ENCODE peak calls at places on chromosomes 16 and 17, in eight cellular contexts. O is tibial nerve; Q is heart right ventricle; D is PC-9; P is ovary; E is pancreas; F is CD8-positive, alpha-beta T cell; A is left ventricle myocardium inferior. I is an unnamed sample.
A peak's percentile ranks its signal among the peaks of the same experiment; 100 is the strongest.

GRCh38 chr16:61862756-61863155 is 173.5 kb downstream of the CDH8 start:
- DNase-seq in D (no peak), A (no peak), P (no peak), Q (no peak), F (no peak), O (no peak), E (no peak), I (no peak)

GRCh38 chr17:67413399-67413798 is 36.3 kb downstream of the PITPNC1 start:
- DNase-seq in P (no peak), O (no peak), E (no peak), D (no peak), A (no peak), Q (no peak), F (no peak), I (peak; percentile 84)

GRCh38 chr16:1225051-1225451 is at the start of gene TPSG1:
- DNase-seq in E (peak; percentile 68), P (no peak), O (no peak), D (no peak), A (no peak), Q (no peak), F (no peak), I (no peak)

GRCh38 chr16:14545346-14545884 is 84.6 kb downstream of the PARN start:
- DNase-seq in O (no peak), E (no peak), D (no peak), Q (no peak), A (no peak), P (no peak), F (no peak), I (no peak)

GRCh38 chr16:71637398-71637797 is 11.4 kb downstream of the MARVELD3 start:
- DNase-seq in D (no peak), Q (no peak), E (no peak), F (no peak), A (no peak), P (no peak), O (no peak), I (no peak)

GRCh38 chr17:79777166-79777843 is 643 bp upstream of the CBX2 start:
- DNase-seq in D (no peak), E (peak; percentile 79), Q (peak; percentile 79), O (no peak), A (peak; percentile 68), F (no peak), P (peak; percentile 83), I (no peak)

GRCh38 chr17:74671031-74671771 is 41.5 kb downstream of the CD300LF start:
- DNase-seq in E (peak; percentile 77), A (peak; percentile 81), O (peak; percentile 38), F (peak; percentile 53), Q (peak; percentile 82), P (peak; percentile 51), D (no peak), I (peak; percentile 37)

GRCh38 chr17:80850817-80851216 is 140.8 kb upstream of the CHMP6 start:
- DNase-seq in F (no peak), P (no peak), Q (no peak), O (no peak), D (no peak), E (no peak), A (no peak), I (no peak)

GRCh38 chr17:74290340-74290739 is 16.3 kb downstream of the DNAI2 start:
- DNase-seq in A (no peak), O (no peak), P (no peak), D (no peak), Q (no peak), E (no peak), F (no peak), I (peak; percentile 23)

GRCh38 chr16:4319454-4319853 is 3.6 kb downstream of the GLIS2 start:
- DNase-seq in F (peak; percentile 29), E (peak; percentile 70), Q (no peak), A (no peak), D (no peak), O (no peak), P (peak; percentile 58), I (no peak)

GRCh38 chr17:40559954-40560591 is 5.2 kb downstream of the CCR7 start:
- DNase-seq in Q (peak; percentile 92), E (peak; percentile 95), P (peak; percentile 93), O (peak; percentile 87), A (peak; percentile 88), F (peak; percentile 75), D (peak; percentile 79), I (peak; percentile 67)

GRCh38 chr17:40561871-40562611 is 3.2 kb downstream of the CCR7 start:
- DNase-seq in P (no peak), E (peak; percentile 19), F (peak; percentile 44), D (no peak), Q (no peak), A (no peak), O (no peak), I (no peak)

GRCh38 chr17:40559016-40559853 is 6.0 kb downstream of the CCR7 start:
- DNase-seq in A (no peak), D (no peak), Q (no peak), E (peak; percentile 31), F (no peak), P (no peak), O (no peak), I (no peak)

GRCh38 chr17:40561294-40561870 is 3.9 kb downstream of the CCR7 start:
- DNase-seq in O (no peak), E (no peak), A (no peak), P (no peak), F (no peak), D (no peak), Q (no peak), I (no peak)

GRCh38 chr17:40560592-40561293 is 4.5 kb downstream of the CCR7 start:
- DNase-seq in D (no peak), P (no peak), F (peak; percentile 63), Q (no peak), A (no peak), E (peak; percentile 23), O (no peak), I (no peak)
- TF ChIP-seq CTCF in D (no peak), P (no peak), F (no peak), Q (no peak), A (no peak), E (no peak), O (no peak), I (no peak)

GRCh38 chr17:48735057-48735341 is 6.4 kb upstream of the HOXB13 start:
- DNase-seq in F (no peak), Q (no peak), D (no peak), A (no peak), O (no peak), E (no peak), P (no peak), I (no peak)

GRCh38 chr17:48737330-48738043 is 8.9 kb upstream of the HOXB13 start:
- DNase-seq in P (no peak), O (no peak), Q (no peak), E (no peak), F (no peak), A (no peak), D (no peak), I (no peak)

GRCh38 chr17:48738803-48739526 is 10.4 kb upstream of the HOXB13 start:
- DNase-seq in F (no peak), P (no peak), E (no peak), O (no peak), Q (no peak), D (no peak), A (no peak), I (no peak)

GRCh38 chr17:48740537-48740936 is 12.0 kb upstream of the HOXB13 start:
- DNase-seq in E (no peak), F (no peak), O (no peak), D (no peak), Q (no peak), A (no peak), P (no peak), I (no peak)

GRCh38 chr17:48738424-48738802 is 9.9 kb upstream of the HOXB13 start:
- DNase-seq in P (no peak), F (no peak), A (no peak), D (no peak), E (no peak), O (no peak), Q (no peak), I (no peak)
- H3K27ac ChIP-seq in P (no peak overlapping the region), F (no peak overlapping the region), A (no peak overlapping the region), D (no peak overlapping the region), E (no peak overlapping the region), O (no peak overlapping the region), Q (no peak overlapping the region), I (no peak overlapping the region)

GRCh38 chr17:10755592-10756127 is 25.8 kb upstream of the TMEM220 start:
- DNase-seq in P (no peak), D (no peak), E (no peak), A (no peak), O (no peak), F (no peak), Q (no peak), I (no peak)

GRCh38 chr17:10756146-10756545 is 26.3 kb upstream of the TMEM220 start:
- DNase-seq in Q (no peak), O (no peak), F (no peak), P (no peak), E (no peak), A (no peak), D (no peak), I (no peak)

GRCh38 chr17:10754861-10755591 is 25.2 kb upstream of the TMEM220 start:
- DNase-seq in P (no peak), Q (no peak), F (no peak), D (peak; percentile 46), A (no peak), O (no peak), E (no peak), I (peak; percentile 41)

GRCh38 chr17:10752696-10753095 is 22.9 kb upstream of the TMEM220 start:
- DNase-seq in D (no peak), P (no peak), O (no peak), E (no peak), Q (no peak), A (no peak), F (no peak), I (no peak)

GRCh38 chr17:10754109-10754508 is 24.3 kb upstream of the TMEM220 start:
- DNase-seq in D (no peak), F (no peak), P (peak; percentile 34), A (no peak), E (no peak), Q (no peak), O (no peak), I (no peak)
- TF ChIP-seq CTCF in D (peak; percentile 37), F (no peak), P (no peak), A (peak; percentile 37), E (no peak), Q (no peak), O (no peak), I (peak; percentile 64)

DNA sequence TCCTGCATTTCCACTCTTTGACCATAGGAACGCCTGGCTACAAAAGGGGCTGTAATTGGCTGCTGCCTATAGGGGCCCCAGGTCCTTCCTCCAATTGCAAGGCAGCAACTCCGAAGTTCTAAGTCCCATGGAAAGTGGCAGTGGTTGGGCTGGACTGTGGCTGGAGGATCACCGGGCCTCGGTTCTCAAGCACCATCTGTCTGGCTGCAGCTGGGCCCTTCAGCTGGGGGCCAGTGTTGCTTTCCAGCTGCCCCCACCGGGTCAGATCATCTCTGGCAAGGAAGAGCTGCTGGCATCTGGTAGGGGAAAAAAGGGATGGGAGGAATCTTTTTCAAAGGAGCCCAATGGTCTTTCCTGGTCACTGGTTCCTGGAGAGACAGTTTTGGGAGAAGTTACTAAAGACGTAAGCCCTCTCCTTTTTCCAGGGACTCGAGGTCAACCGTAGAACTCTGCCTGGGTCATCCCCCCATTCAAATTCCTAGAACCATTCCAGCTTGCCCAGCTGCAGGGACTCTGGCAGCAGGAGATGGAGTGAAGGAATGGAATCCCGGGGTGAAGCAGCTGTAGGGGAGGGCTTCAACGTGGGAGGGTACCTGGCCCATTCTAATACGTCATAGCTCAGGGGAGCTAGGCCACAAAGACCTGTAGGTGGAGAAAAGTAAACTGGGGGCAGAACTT is 13.3 kb upstream of the MRPS23 start:
- DNase-seq in P (peak; percentile 11), D (no peak), A (no peak), F (no peak), O (no peak), E (peak; percentile 52), Q (no peak), I (no peak)
- H3K27ac ChIP-seq in P (no peak overlapping the region), D (no peak overlapping the region), A (peak overlapping the region; percentile 81), F (no peak overlapping the region), O (peak overlapping the region; percentile 93), E (no peak overlapping the region), Q (peak overlapping the region; percentile 90), I (no peak overlapping the region)

I was measured in foreskin keratinocyte.